ENCODE peak calls at places on chromosomes 7 and 10, in eight cellular contexts. J, P, A, W, L, V, D and H are unnamed samples. For H3K27me3, the result is how much of the 10 kb centered on the place peaks cover.

GRCh38 chr10:14681305-14681704 is 93.4 kb downstream of the FAM107B start:
- DNase-seq in W (no peak), P (no peak), J (no peak), D (no peak), V (no peak), A (no peak), L (no peak), H (no peak)

GRCh38 chr10:77325233-77325537 is 312.4 kb downstream of the KCNMA1 start:
- DNase-seq in V (peak), D (no peak), L (no peak), W (no peak), A (peak), P (no peak), J (no peak), H (no peak)

GRCh38 chr7:7323921-7324320 is 141.6 kb downstream of the C1GALT1 start:
- DNase-seq in L (no peak), D (no peak), W (no peak), P (no peak), V (no peak), J (no peak), A (no peak), H (no peak)

GRCh38 chr7:28224172-28224571 is 43.6 kb upstream of the JAZF1 start:
- DNase-seq in V (no peak), P (no peak), D (no peak), J (no peak), A (no peak), L (no peak), W (peak), H (no peak)

GRCh38 chr10:113679463-113680171 is at the start of gene CASP7:
- DNase-seq in W (peak), V (peak), L (peak), D (peak), A (peak), P (peak), J (peak), H (peak)

GRCh38 chr10:61642692-61643091 is 20.0 kb upstream of the CABCOCO1 start:
- DNase-seq in D (no peak), P (no peak), L (no peak), V (no peak), A (no peak), W (no peak), J (no peak), H (no peak)

GRCh38 chr7:6375346-6376101 is 72.2 kb downstream of the DAGLB start:
- DNase-seq in V (no peak), A (no peak), W (no peak), L (peak), P (no peak), D (no peak), J (peak), H (no peak)

GRCh38 chr10:131830446-131831130 is 70.2 kb upstream of the PPP2R2D start:
- DNase-seq in L (no peak), J (peak), V (no peak), D (no peak), A (no peak), W (peak), P (no peak), H (no peak)

GRCh38 chr10:85916999-85917573 is 449.5 kb downstream of the GRID1 start:
- DNase-seq in P (peak), A (peak), W (peak), V (no peak), D (no peak), J (no peak), L (no peak), H (no peak)

GRCh38 chr7:93626869-93627268 is 52.3 kb upstream of the CALCR start:
- DNase-seq in A (no peak), W (no peak), L (no peak), P (no peak), V (no peak), J (no peak), D (no peak), H (no peak)

GRCh38 chr10:26805567-26806245 is 55.1 kb downstream of the ABI1 start:
- DNase-seq in L (no peak), D (no peak), J (no peak), A (no peak), P (no peak), W (no peak), V (no peak), H (no peak)

GRCh38 chr7:158315326-158315725 is 272.3 kb downstream of the PTPRN2 start:
- DNase-seq in W (no peak), J (no peak), D (no peak), P (no peak), L (no peak), V (no peak), A (no peak), H (no peak)

GRCh38 chr7:101315336-101315735 is 6.3 kb downstream of the IFT22 start:
- DNase-seq in A (no peak), W (peak), D (peak), V (peak), P (no peak), L (peak), J (no peak), H (no peak)

GRCh38 chr10:13877154-13877909 is 290.6 kb downstream of the PRPF18 start:
- DNase-seq in P (no peak), L (peak), W (no peak), D (no peak), V (peak), A (peak), J (no peak), H (no peak)

GRCh38 chr7:103573479-103574058 is 127.6 kb upstream of the SLC26A5 start:
- DNase-seq in V (no peak), J (no peak), L (peak), P (no peak), W (peak), A (no peak), D (no peak), H (no peak)

GRCh38 chr10:77636286-77636966 is 1.2 kb downstream of the KCNMA1 start:
- DNase-seq in P (no peak), D (no peak), L (peak), A (no peak), J (no peak), V (no peak), W (no peak), H (peak)

GRCh38 chr7:15801565-15801964 is 115.1 kb upstream of the MEOX2 start:
- DNase-seq in W (no peak), A (no peak), J (no peak), D (no peak), L (peak), V (no peak), P (no peak), H (no peak)

GRCh38 chr10:12129222-12130111 is at the start of gene SEC61A2:
- DNase-seq in D (peak), V (peak), L (peak), W (peak), A (peak), J (peak), P (peak), H (peak)

GRCh38 chr10:70602665-70603438 is at the start of gene PRF1:
- DNase-seq in W (no peak), V (peak), P (peak), D (no peak), L (no peak), J (peak), A (peak), H (peak)

GRCh38 chr10:51422311-51423120 is 276.9 kb downstream of the CSTF2T start:
- DNase-seq in D (peak), V (peak), P (no peak), W (peak), L (peak), A (peak), J (no peak), H (no peak)

GRCh38 chr10:122786269-122786668 is 59.4 kb downstream of the CUZD1 start:
- DNase-seq in L (peak), V (no peak), J (no peak), W (no peak), D (no peak), P (no peak), A (no peak), H (no peak)

GRCh38 chr10:17022898-17023297 is 106.7 kb downstream of the CUBN start:
- DNase-seq in J (no peak), P (peak), A (no peak), D (no peak), V (no peak), W (no peak), L (peak), H (no peak)

GRCh38 chr7:20797174-20798080 is 10.7 kb upstream of the SP8 start:
- DNase-seq in L (peak), P (no peak), V (no peak), A (no peak), W (no peak), D (no peak), J (no peak), H (peak)

GRCh38 chr7:117827861-117828260 is 45.4 kb downstream of the CTTNBP2 start:
- DNase-seq in D (no peak), L (no peak), P (no peak), J (no peak), V (no peak), A (no peak), W (no peak), H (no peak)

GRCh38 chr10:52740913-52741675 is 31.5 kb downstream of the MBL2 start:
- DNase-seq in J (no peak), A (no peak), P (peak), W (peak), L (peak), D (peak), V (peak), H (peak)

GRCh38 chr7:37113661-37114355 is 334.9 kb downstream of the ELMO1 start:
- DNase-seq in V (no peak), L (no peak), P (no peak), J (no peak), W (no peak), A (no peak), D (no peak), H (no peak)

GRCh38 chr7:104845541-104845940 is 168.5 kb upstream of the KMT2E start:
- DNase-seq in A (no peak), L (no peak), P (peak), V (no peak), W (no peak), D (no peak), J (no peak), H (no peak)

GRCh38 chr7:130887182-130888016 is 153.4 kb upstream of the KLF14 start:
- DNase-seq in V (no peak), D (no peak), W (no peak), P (no peak), J (no peak), A (no peak), L (no peak), H (no peak)

GRCh38 chr10:94260455-94260854 is 102.3 kb downstream of the NOC3L start:
- DNase-seq in P (no peak), J (no peak), W (no peak), A (no peak), D (no peak), L (no peak), V (no peak), H (no peak)

GRCh38 chr10:86376852-86377796 is 10.5 kb upstream of the GRID1 start:
- DNase-seq in A (peak), V (peak), P (no peak), W (peak), D (peak), L (peak), J (peak), H (peak)

GRCh38 chr10:79453392-79453791 is 8.0 kb upstream of the ZCCHC24 start:
- DNase-seq in V (no peak), W (no peak), L (no peak), D (no peak), P (no peak), J (no peak), A (no peak), H (no peak)

GRCh38 chr7:36391436-36392198 is 2.0 kb downstream of the ANLN start:
- DNase-seq in D (peak), J (no peak), P (no peak), V (no peak), A (no peak), L (no peak), W (no peak), H (no peak)

GRCh38 chr7:94655562-94655883 is 410 bp downstream of the SGCE start:
- DNase-seq in V (no peak), P (no peak), J (no peak), A (no peak), W (no peak), L (peak), D (no peak), H (no peak)

GRCh38 chr7:149824748-149825566 is 13.2 kb upstream of the ZNF862 start:
- DNase-seq in P (no peak), D (no peak), V (no peak), W (peak), A (no peak), J (peak), L (no peak), H (no peak)

DNA sequence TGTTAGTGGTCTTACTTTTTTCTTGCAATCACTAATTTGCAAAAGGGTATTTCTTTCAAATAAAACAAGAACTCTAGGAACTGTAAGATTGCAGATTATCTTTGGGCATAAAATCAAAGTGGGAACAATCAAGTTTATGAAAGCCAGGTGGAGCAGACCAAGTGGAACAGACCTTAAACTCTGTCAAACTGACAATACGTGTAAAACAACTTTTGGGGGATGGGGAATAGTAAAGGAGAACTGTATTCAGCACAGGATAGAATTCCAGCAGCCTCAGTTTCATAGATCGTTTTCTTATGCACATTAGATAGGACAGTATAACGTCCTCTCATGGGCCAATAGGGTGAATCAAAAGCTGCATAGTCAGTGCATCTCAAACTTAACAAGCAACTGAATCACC is 120.7 kb downstream of the PIP4K2A start:
- DNase-seq in D (no peak), P (no peak), V (no peak), A (no peak), J (no peak), L (no peak), W (no peak), H (no peak)
- TF ChIP-seq POLR2AphosphoS5 in D (no peak), P (no peak), V (no peak), A (no peak), J (no peak), L (no peak), W (no peak), H (no peak)

GRCh38 chr7:98238976-98239375 is 13.1 kb downstream of the TECPR1 start:
- DNase-seq in P (no peak), J (no peak), L (no peak), W (no peak), D (no peak), A (no peak), V (no peak), H (no peak)
- H3K27me3 ChIP-seq in P (under half), J (under half), L (under half), W (under half), D (under half), A (under half), V (under half), H (under half)

GRCh38 chr10:111102381-111102973 is 25.6 kb downstream of the ADRA2A start:
- DNase-seq in V (no peak), D (no peak), W (no peak), P (no peak), J (no peak), A (no peak), L (no peak), H (no peak)
- TF ChIP-seq POLR2AphosphoS5 in V (no peak), D (no peak), W (no peak), P (no peak), J (no peak), A (no peak), L (no peak), H (no peak)

DNA sequence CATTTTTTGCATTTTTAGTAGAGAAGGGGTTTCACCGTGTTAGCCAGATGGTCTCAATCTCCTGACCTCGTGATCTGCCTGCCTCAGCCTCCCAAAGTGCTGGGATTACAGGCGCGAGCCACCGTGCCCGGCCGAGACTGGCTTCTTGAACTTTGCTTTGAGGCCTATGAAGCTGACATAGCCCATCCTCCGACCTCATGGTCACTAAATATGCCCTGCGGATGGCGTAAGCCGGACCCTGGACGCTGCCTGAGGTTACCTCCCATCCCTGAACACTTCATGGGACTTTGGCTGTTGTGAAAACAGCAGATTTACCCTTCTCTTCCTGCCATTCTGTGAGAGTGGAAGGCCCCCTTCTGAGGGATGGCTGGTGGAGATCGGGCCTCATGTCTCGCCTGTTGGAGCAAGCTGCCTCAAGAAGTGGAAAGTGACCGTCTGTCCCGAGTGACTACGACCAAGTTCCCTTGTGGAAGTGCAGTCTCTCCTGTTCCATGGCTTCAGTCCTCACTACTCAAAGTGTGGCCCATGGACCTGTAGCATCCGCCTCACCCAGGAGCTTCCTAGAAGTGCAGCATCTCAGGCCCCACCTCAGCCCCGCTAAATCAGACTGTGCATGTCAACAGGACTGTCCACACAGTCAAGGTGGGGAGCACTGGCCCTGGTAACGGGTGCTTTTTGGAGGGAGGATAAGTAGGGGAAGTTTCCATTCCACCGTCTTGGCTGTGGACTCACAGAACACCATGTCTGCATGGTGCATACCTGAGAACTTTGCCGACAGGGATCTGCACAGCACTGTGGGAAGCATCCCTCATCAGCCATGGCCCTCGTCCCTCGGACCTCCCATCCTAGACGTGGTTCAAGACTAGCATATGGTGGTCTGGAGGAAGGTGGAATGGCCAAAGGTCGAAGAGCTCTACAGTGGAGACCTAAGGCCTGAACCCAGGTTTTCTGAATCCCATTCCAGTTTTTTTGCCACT is 210.5 kb upstream of the SHH start:
- DNase-seq in J (no peak), W (no peak), D (no peak), A (no peak), L (no peak), P (peak), V (peak), H (no peak)
- H3K27me3 ChIP-seq in J (under half), W (half or more), D (under half), A (under half), L (under half), P (under half), V (under half), H (under half)

GRCh38 chr10:72242675-72243074 is 26.6 kb upstream of the ASCC1 start:
- DNase-seq in D (peak), P (no peak), L (peak), V (peak), W (no peak), A (peak), J (peak), H (no peak)
- TF ChIP-seq POLR2AphosphoS5 in D (peak), P (peak), L (no peak), V (no peak), W (no peak), A (peak), J (peak), H (peak)

GRCh38 chr10:23474081-23474480 is 35.2 kb downstream of the OTUD1 start:
- DNase-seq in D (no peak), L (no peak), P (no peak), W (no peak), J (no peak), A (no peak), V (no peak), H (no peak)
- H3K27me3 ChIP-seq in D (under half), L (under half), P (under half), W (under half), J (under half), A (under half), V (under half), H (under half)

GRCh38 chr7:134827889-134828288 is 48.5 kb downstream of the CALD1 start:
- DNase-seq in D (no peak), A (no peak), J (no peak), V (no peak), W (no peak), P (no peak), L (no peak), H (no peak)

GRCh38 chr7:134828361-134828760 is 48.9 kb downstream of the CALD1 start:
- DNase-seq in V (no peak), P (no peak), W (no peak), D (no peak), A (no peak), L (no peak), J (no peak), H (no peak)

GRCh38 chr7:134823400-134823799 is 44.0 kb downstream of the CALD1 start:
- DNase-seq in A (no peak), D (no peak), J (no peak), L (no peak), P (no peak), V (no peak), W (no peak), H (no peak)

GRCh38 chr7:134827436-134827835 is 48.0 kb downstream of the CALD1 start:
- DNase-seq in J (no peak), W (no peak), P (no peak), V (no peak), L (no peak), A (no peak), D (no peak), H (no peak)

DNA sequence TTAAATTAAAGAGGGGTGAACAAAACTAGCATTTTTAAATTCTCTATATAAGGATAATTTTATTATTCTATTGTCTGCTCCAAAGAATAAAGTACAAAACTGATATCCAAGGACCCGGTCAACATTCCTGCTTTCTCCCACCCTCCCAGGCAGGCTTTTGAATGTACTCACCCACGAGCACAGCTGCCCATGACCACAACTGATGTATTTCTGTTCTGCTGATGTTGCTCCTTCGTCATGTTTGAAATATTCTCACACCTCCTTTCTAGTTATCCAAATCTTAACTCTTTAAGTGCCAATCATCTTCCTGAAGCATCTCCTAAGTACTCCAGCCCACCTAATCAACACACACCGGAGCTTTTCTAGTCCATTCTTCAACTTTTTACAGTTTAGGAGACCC is 46.7 kb downstream of the CALD1 start:
- DNase-seq in A (no peak), V (no peak), L (no peak), P (no peak), W (no peak), D (no peak), J (no peak), H (no peak)
- TF ChIP-seq POLR2AphosphoS5 in A (no peak), V (no peak), L (no peak), P (peak), W (no peak), D (no peak), J (no peak), H (no peak)

DNA sequence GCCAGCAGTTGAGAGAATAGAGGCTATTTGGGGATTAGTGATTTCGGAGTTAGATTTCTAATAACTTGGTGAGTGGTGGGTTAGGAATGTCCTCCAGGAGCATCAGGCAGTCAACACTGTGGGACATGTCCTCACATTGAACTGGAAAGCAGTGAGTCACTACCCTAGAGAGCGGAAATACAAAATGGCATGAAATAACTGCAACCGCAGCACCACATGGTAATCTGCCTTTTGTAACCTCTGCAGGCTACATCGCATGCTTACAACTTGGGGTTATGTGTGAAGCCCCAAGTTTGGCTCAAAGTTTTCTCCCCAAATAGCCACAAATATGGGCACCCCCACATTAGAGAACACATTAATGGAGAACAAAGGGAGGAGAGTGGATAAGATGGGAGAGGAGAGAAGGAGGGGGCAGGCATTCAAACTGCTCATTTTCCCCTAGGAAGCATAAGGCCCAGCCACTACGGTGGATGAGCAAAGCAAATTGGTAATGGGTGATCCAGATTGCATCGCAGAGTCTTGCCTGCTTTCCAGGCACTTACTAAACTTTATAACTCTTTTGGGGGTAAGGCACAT is 22.0 kb upstream of the SLF2 start:
- DNase-seq in J (no peak), W (no peak), L (no peak), A (no peak), P (peak), D (no peak), V (no peak), H (no peak)
- H3K27me3 ChIP-seq in J (under half), W (under half), L (under half), A (under half), P (half or more), D (under half), V (under half), H (under half)

GRCh38 chr7:125480762-125481161 is 551.1 kb upstream of the POT1 start:
- DNase-seq in L (peak), A (no peak), P (no peak), W (no peak), J (no peak), D (no peak), V (no peak), H (no peak)
- TF ChIP-seq POLR2AphosphoS5 in L (no peak), A (no peak), P (no peak), W (no peak), J (no peak), D (no peak), V (no peak), H (no peak)

GRCh38 chr10:47297796-47298540 is 2.0 kb upstream of the GDF10 start:
- DNase-seq in L (no peak), J (no peak), V (no peak), P (no peak), A (no peak), W (no peak), D (no peak), H (no peak)
- H3K27me3 ChIP-seq in L (under half), J (under half), V (under half), P (under half), A (under half), W (under half), D (under half), H (under half)